ENCODE peak calls at places on chromosomes 6 and 20, in nine cellular contexts. One of them, this sample, is unnamed.
A peak's percentile ranks its signal among the peaks of the same experiment; 100 is the strongest.

GRCh38 chr6:11770546-11771466 is 7.8 kb downstream of the ADTRP start:
- DNase-seq in brain microvascular endothelial cell: peak; percentile 98
- DNase-seq in stomach: peak; percentile 74
- DNase-seq in fibroblast of lung: peak; percentile 100
- DNase-seq in GM23248: peak; percentile 99
- DNase-seq in adrenal gland: peak; percentile 62
- DNase-seq in uterus: peak; percentile 92
- DNase-seq in pancreas: no peak
- DNase-seq in tibial artery: peak; percentile 96
- DNase-seq in this sample: peak; percentile 100

GRCh38 chr6:125377621-125378020 is 75.9 kb upstream of the HDDC2 start:
- DNase-seq in tibial artery: no peak
- DNase-seq in brain microvascular endothelial cell: peak; percentile 91
- DNase-seq in stomach: no peak
- DNase-seq in fibroblast of lung: peak; percentile 31
- DNase-seq in adrenal gland: no peak
- DNase-seq in uterus: no peak
- DNase-seq in pancreas: no peak
- DNase-seq in GM23248: peak; percentile 62
- DNase-seq in this sample: peak; percentile 10

GRCh38 chr20:1472556-1473243 is 6.1 kb upstream of the NSFL1C start:
- DNase-seq in uterus: no peak
- DNase-seq in fibroblast of lung: no peak
- DNase-seq in pancreas: no peak
- DNase-seq in stomach: no peak
- DNase-seq in tibial artery: no peak
- DNase-seq in brain microvascular endothelial cell: no peak
- DNase-seq in GM23248: no peak
- DNase-seq in adrenal gland: no peak
- DNase-seq in this sample: no peak

GRCh38 chr6:152943260-152943897 is 39.5 kb downstream of the FBXO5 start:
- DNase-seq in pancreas: no peak
- DNase-seq in fibroblast of lung: no peak
- DNase-seq in tibial artery: no peak
- DNase-seq in adrenal gland: no peak
- DNase-seq in uterus: no peak
- DNase-seq in brain microvascular endothelial cell: no peak
- DNase-seq in GM23248: no peak
- DNase-seq in stomach: no peak
- DNase-seq in this sample: no peak

GRCh38 chr20:11216451-11217314 is 542.9 kb upstream of the JAG1 start:
- DNase-seq in adrenal gland: peak; percentile 7
- DNase-seq in stomach: no peak
- DNase-seq in tibial artery: no peak
- DNase-seq in fibroblast of lung: peak; percentile 78
- DNase-seq in uterus: no peak
- DNase-seq in brain microvascular endothelial cell: peak; percentile 62
- DNase-seq in pancreas: no peak
- DNase-seq in GM23248: peak; percentile 35
- DNase-seq in this sample: peak; percentile 73

GRCh38 chr6:4794140-4794707 is 18.0 kb downstream of the CDYL start:
- DNase-seq in tibial artery: no peak
- DNase-seq in fibroblast of lung: no peak
- DNase-seq in uterus: peak; percentile 29
- DNase-seq in stomach: peak; percentile 35
- DNase-seq in pancreas: no peak
- DNase-seq in brain microvascular endothelial cell: no peak
- DNase-seq in adrenal gland: no peak
- DNase-seq in GM23248: no peak
- DNase-seq in this sample: no peak

GRCh38 chr6:35492664-35493284 is 4.1 kb downstream of the TEAD3 start:
- DNase-seq in tibial artery: no peak
- DNase-seq in brain microvascular endothelial cell: no peak
- DNase-seq in uterus: no peak
- DNase-seq in pancreas: no peak
- DNase-seq in fibroblast of lung: no peak
- DNase-seq in GM23248: no peak
- DNase-seq in adrenal gland: no peak
- DNase-seq in stomach: no peak
- DNase-seq in this sample: no peak

GRCh38 chr6:163311830-163312229 is 102.7 kb upstream of the QKI start:
- DNase-seq in tibial artery: no peak
- DNase-seq in uterus: no peak
- DNase-seq in stomach: no peak
- DNase-seq in brain microvascular endothelial cell: peak; percentile 37
- DNase-seq in pancreas: no peak
- DNase-seq in adrenal gland: no peak
- DNase-seq in fibroblast of lung: peak; percentile 56
- DNase-seq in GM23248: no peak
- DNase-seq in this sample: peak; percentile 39

GRCh38 chr6:109165392-109165964 is 70.2 kb downstream of the CEP57L1 start:
- DNase-seq in pancreas: no peak
- DNase-seq in GM23248: peak; percentile 79
- DNase-seq in fibroblast of lung: peak; percentile 74
- DNase-seq in tibial artery: no peak
- DNase-seq in adrenal gland: peak; percentile 11
- DNase-seq in uterus: peak; percentile 54
- DNase-seq in brain microvascular endothelial cell: peak; percentile 47
- DNase-seq in stomach: no peak
- DNase-seq in this sample: peak; percentile 71

GRCh38 chr6:1485678-1486077 is 96.3 kb downstream of the FOXF2 start:
- DNase-seq in fibroblast of lung: peak; percentile 88
- DNase-seq in tibial artery: no peak
- DNase-seq in adrenal gland: peak; percentile 52
- DNase-seq in GM23248: peak; percentile 96
- DNase-seq in brain microvascular endothelial cell: peak; percentile 89
- DNase-seq in uterus: no peak
- DNase-seq in stomach: no peak
- DNase-seq in pancreas: no peak
- DNase-seq in this sample: peak; percentile 85

GRCh38 chr20:40938020-40938419 is 90.6 kb upstream of the TOP1 start:
- DNase-seq in pancreas: no peak
- DNase-seq in stomach: no peak
- DNase-seq in adrenal gland: no peak
- DNase-seq in fibroblast of lung: no peak
- DNase-seq in GM23248: no peak
- DNase-seq in brain microvascular endothelial cell: no peak
- DNase-seq in tibial artery: no peak
- DNase-seq in uterus: no peak
- DNase-seq in this sample: no peak

GRCh38 chr6:45923831-45924391 is 91.7 kb downstream of the CLIC5 start:
- DNase-seq in GM23248: peak; percentile 81
- DNase-seq in tibial artery: no peak
- DNase-seq in fibroblast of lung: peak; percentile 68
- DNase-seq in pancreas: no peak
- DNase-seq in adrenal gland: no peak
- DNase-seq in brain microvascular endothelial cell: peak; percentile 55
- DNase-seq in stomach: no peak
- DNase-seq in uterus: no peak
- DNase-seq in this sample: peak; percentile 54

GRCh38 chr6:157221049-157221816 is 102.1 kb downstream of the TMEM242 start:
- DNase-seq in GM23248: peak; percentile 95
- DNase-seq in pancreas: peak; percentile 97
- DNase-seq in uterus: peak; percentile 82
- DNase-seq in tibial artery: peak; percentile 72
- DNase-seq in fibroblast of lung: peak; percentile 59
- DNase-seq in stomach: peak; percentile 95
- DNase-seq in brain microvascular endothelial cell: peak; percentile 71
- DNase-seq in adrenal gland: peak; percentile 85
- DNase-seq in this sample: peak; percentile 39

GRCh38 chr20:62296724-62297448 is 5.9 kb upstream of the ADRM1 start:
- DNase-seq in stomach: no peak
- DNase-seq in adrenal gland: no peak
- DNase-seq in fibroblast of lung: no peak
- DNase-seq in tibial artery: no peak
- DNase-seq in uterus: no peak
- DNase-seq in GM23248: no peak
- DNase-seq in brain microvascular endothelial cell: no peak
- DNase-seq in pancreas: peak; percentile 82
- DNase-seq in this sample: no peak

GRCh38 chr20:62300319-62300718 is 2.5 kb upstream of the ADRM1 start:
- DNase-seq in tibial artery: no peak
- DNase-seq in GM23248: no peak
- DNase-seq in brain microvascular endothelial cell: no peak
- DNase-seq in fibroblast of lung: no peak
- DNase-seq in pancreas: no peak
- DNase-seq in stomach: no peak
- DNase-seq in uterus: no peak
- DNase-seq in adrenal gland: no peak
- DNase-seq in this sample: no peak

GRCh38 chr20:62298577-62299249 is 4.1 kb upstream of the ADRM1 start:
- DNase-seq in GM23248: no peak
- DNase-seq in adrenal gland: no peak
- DNase-seq in tibial artery: no peak
- DNase-seq in fibroblast of lung: no peak
- DNase-seq in pancreas: no peak
- DNase-seq in brain microvascular endothelial cell: no peak
- DNase-seq in stomach: no peak
- DNase-seq in uterus: no peak
- DNase-seq in this sample: no peak

GRCh38 chr20:62299666-62300236 is 3.0 kb upstream of the ADRM1 start:
- DNase-seq in fibroblast of lung: no peak
- DNase-seq in pancreas: no peak
- DNase-seq in GM23248: no peak
- DNase-seq in uterus: no peak
- DNase-seq in brain microvascular endothelial cell: no peak
- DNase-seq in tibial artery: no peak
- DNase-seq in stomach: no peak
- DNase-seq in adrenal gland: no peak
- DNase-seq in this sample: no peak

GRCh38 chr20:62297449-62298227 is 5.2 kb upstream of the ADRM1 start:
- DNase-seq in GM23248: no peak
- DNase-seq in uterus: no peak
- DNase-seq in fibroblast of lung: no peak
- DNase-seq in stomach: no peak
- DNase-seq in tibial artery: no peak
- DNase-seq in brain microvascular endothelial cell: no peak
- DNase-seq in adrenal gland: no peak
- DNase-seq in pancreas: no peak
- DNase-seq in this sample: no peak
- H3K27ac ChIP-seq in GM23248: no peak overlapping the region
- H3K27ac ChIP-seq in uterus: no peak overlapping the region
- H3K27ac ChIP-seq in fibroblast of lung: no peak overlapping the region
- H3K27ac ChIP-seq in stomach: no peak overlapping the region
- H3K27ac ChIP-seq in tibial artery: no peak overlapping the region
- H3K27ac ChIP-seq in brain microvascular endothelial cell: no peak overlapping the region
- H3K27ac ChIP-seq in adrenal gland: peak overlapping the region; percentile 49
- H3K27ac ChIP-seq in pancreas: peak overlapping the region; percentile 16
- H3K27ac ChIP-seq in this sample: no peak overlapping the region

GRCh38 chr20:9202440-9203080 is 133.7 kb downstream of the PLCB4 start:
- DNase-seq in fibroblast of lung: peak; percentile 48
- DNase-seq in brain microvascular endothelial cell: peak; percentile 5
- DNase-seq in adrenal gland: no peak
- DNase-seq in pancreas: no peak
- DNase-seq in tibial artery: no peak
- DNase-seq in GM23248: peak; percentile 13
- DNase-seq in uterus: no peak
- DNase-seq in stomach: no peak
- DNase-seq in this sample: peak; percentile 40

GRCh38 chr20:9200196-9200595 is 131.3 kb downstream of the PLCB4 start:
- DNase-seq in fibroblast of lung: peak; percentile 64
- DNase-seq in brain microvascular endothelial cell: no peak
- DNase-seq in adrenal gland: no peak
- DNase-seq in uterus: no peak
- DNase-seq in tibial artery: no peak
- DNase-seq in pancreas: no peak
- DNase-seq in stomach: no peak
- DNase-seq in GM23248: peak; percentile 52
- DNase-seq in this sample: peak; percentile 57

GRCh38 chr20:9203081-9203447 is 134.2 kb downstream of the PLCB4 start:
- DNase-seq in fibroblast of lung: peak; percentile 32
- DNase-seq in tibial artery: no peak
- DNase-seq in pancreas: no peak
- DNase-seq in adrenal gland: no peak
- DNase-seq in GM23248: peak; percentile 21
- DNase-seq in brain microvascular endothelial cell: no peak
- DNase-seq in stomach: no peak
- DNase-seq in uterus: no peak
- DNase-seq in this sample: no peak

GRCh38 chr20:9204979-9205378 is 136.1 kb downstream of the PLCB4 start:
- DNase-seq in GM23248: no peak
- DNase-seq in pancreas: no peak
- DNase-seq in uterus: no peak
- DNase-seq in tibial artery: no peak
- DNase-seq in brain microvascular endothelial cell: no peak
- DNase-seq in adrenal gland: no peak
- DNase-seq in stomach: peak; percentile 42
- DNase-seq in fibroblast of lung: no peak
- DNase-seq in this sample: no peak

GRCh38 chr20:9200620-9201019 is 131.7 kb downstream of the PLCB4 start:
- DNase-seq in stomach: no peak
- DNase-seq in GM23248: peak; percentile 64
- DNase-seq in fibroblast of lung: peak; percentile 95
- DNase-seq in adrenal gland: no peak
- DNase-seq in brain microvascular endothelial cell: peak; percentile 88
- DNase-seq in tibial artery: no peak
- DNase-seq in uterus: no peak
- DNase-seq in pancreas: no peak
- DNase-seq in this sample: peak; percentile 91
- H3K27ac ChIP-seq in stomach: no peak overlapping the region
- H3K27ac ChIP-seq in GM23248: peak overlapping the region; percentile 30
- H3K27ac ChIP-seq in fibroblast of lung: no peak overlapping the region
- H3K27ac ChIP-seq in adrenal gland: no peak overlapping the region
- H3K27ac ChIP-seq in brain microvascular endothelial cell: no peak overlapping the region
- H3K27ac ChIP-seq in tibial artery: no peak overlapping the region
- H3K27ac ChIP-seq in uterus: no peak overlapping the region
- H3K27ac ChIP-seq in pancreas: no peak overlapping the region
- H3K27ac ChIP-seq in this sample: no peak overlapping the region

GRCh38 chr6:37960139-37960935 is 140.8 kb downstream of the ZFAND3 start:
- DNase-seq in fibroblast of lung: no peak
- DNase-seq in adrenal gland: no peak
- DNase-seq in uterus: no peak
- DNase-seq in GM23248: no peak
- DNase-seq in pancreas: no peak
- DNase-seq in stomach: no peak
- DNase-seq in brain microvascular endothelial cell: no peak
- DNase-seq in tibial artery: no peak
- DNase-seq in this sample: no peak
- H3K27ac ChIP-seq in fibroblast of lung: no peak overlapping the region
- H3K27ac ChIP-seq in adrenal gland: no peak overlapping the region
- H3K27ac ChIP-seq in uterus: no peak overlapping the region
- H3K27ac ChIP-seq in GM23248: no peak overlapping the region
- H3K27ac ChIP-seq in pancreas: no peak overlapping the region
- H3K27ac ChIP-seq in stomach: no peak overlapping the region
- H3K27ac ChIP-seq in brain microvascular endothelial cell: no peak overlapping the region
- H3K27ac ChIP-seq in tibial artery: no peak overlapping the region
- H3K27ac ChIP-seq in this sample: no peak overlapping the region

DNA sequence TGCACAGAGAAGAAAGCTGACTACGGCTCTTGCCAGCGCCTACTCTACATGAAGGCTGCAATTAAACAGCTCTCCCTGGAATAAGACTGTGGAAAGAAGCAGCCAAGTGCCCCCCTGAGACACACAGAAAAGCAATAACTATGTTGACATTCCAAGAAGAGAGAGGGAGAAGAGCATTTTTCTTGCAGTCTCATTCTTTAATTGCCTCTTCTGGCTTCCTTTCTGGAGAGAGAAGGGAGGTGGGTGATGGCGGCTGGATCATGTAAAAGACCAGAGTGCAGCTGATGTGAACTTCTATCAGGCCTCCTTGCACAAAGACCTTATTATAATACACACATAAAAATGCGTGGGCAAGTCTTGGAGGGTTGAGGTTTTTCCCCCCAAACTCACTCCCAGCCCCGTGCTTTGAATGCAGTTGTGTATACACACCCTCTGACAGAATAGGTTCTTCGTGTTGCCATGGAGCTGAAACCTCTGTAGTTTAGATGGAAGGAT is 44.5 kb downstream of the HIVEP2 start:
- DNase-seq in uterus: no peak
- DNase-seq in GM23248: no peak
- DNase-seq in tibial artery: no peak
- DNase-seq in adrenal gland: no peak
- DNase-seq in brain microvascular endothelial cell: no peak
- DNase-seq in pancreas: no peak
- DNase-seq in fibroblast of lung: peak; percentile 55
- DNase-seq in stomach: no peak
- DNase-seq in this sample: peak; percentile 43
- H3K27ac ChIP-seq in uterus: no peak overlapping the region
- H3K27ac ChIP-seq in GM23248: no peak overlapping the region
- H3K27ac ChIP-seq in tibial artery: no peak overlapping the region
- H3K27ac ChIP-seq in adrenal gland: no peak overlapping the region
- H3K27ac ChIP-seq in brain microvascular endothelial cell: no peak overlapping the region
- H3K27ac ChIP-seq in pancreas: no peak overlapping the region
- H3K27ac ChIP-seq in fibroblast of lung: peak overlapping the region; percentile 41
- H3K27ac ChIP-seq in stomach: peak overlapping the region; percentile 5
- H3K27ac ChIP-seq in this sample: peak overlapping the region; percentile 52